ENCODE peak calls at places on chromosomes 6 and 20, in five cellular contexts. One of them, this sample, is unnamed. For H3K36me3, the result is how much of the 10 kb centered on the place peaks cover.

GRCh38 chr6:51531623-51532022 is 555.8 kb downstream of the PKHD1 start:
- DNase-seq in right lobe of liver: no peak
- DNase-seq in sigmoid colon: no peak
- DNase-seq in ovary: no peak
- DNase-seq in esophagus squamous epithelium: no peak
- DNase-seq in this sample: no peak

GRCh38 chr6:106377061-106377540 is 16.6 kb downstream of the CRYBG1 start:
- DNase-seq in right lobe of liver: no peak
- DNase-seq in esophagus squamous epithelium: no peak
- DNase-seq in sigmoid colon: no peak
- DNase-seq in ovary: no peak
- DNase-seq in this sample: no peak

GRCh38 chr6:137188855-137189254 is 15.4 kb upstream of the IL22RA2 start:
- DNase-seq in sigmoid colon: no peak
- DNase-seq in ovary: no peak
- DNase-seq in right lobe of liver: no peak
- DNase-seq in esophagus squamous epithelium: no peak
- DNase-seq in this sample: no peak

GRCh38 chr6:138410048-138410735 is 6.2 kb downstream of the HEBP2 start:
- DNase-seq in right lobe of liver: peak
- DNase-seq in sigmoid colon: no peak
- DNase-seq in esophagus squamous epithelium: no peak
- DNase-seq in ovary: peak
- DNase-seq in this sample: no peak

GRCh38 chr6:36979343-36979742 is 6.7 kb downstream of the MTCH1 start:
- DNase-seq in sigmoid colon: peak
- DNase-seq in ovary: peak
- DNase-seq in right lobe of liver: no peak
- DNase-seq in esophagus squamous epithelium: no peak
- DNase-seq in this sample: no peak

GRCh38 chr6:149823013-149823412 is 41.1 kb downstream of the LRP11 start:
- DNase-seq in right lobe of liver: no peak
- DNase-seq in sigmoid colon: no peak
- DNase-seq in esophagus squamous epithelium: no peak
- DNase-seq in ovary: no peak
- DNase-seq in this sample: no peak

GRCh38 chr20:47876348-47877056 is 91.2 kb upstream of the SULF2 start:
- DNase-seq in sigmoid colon: no peak
- DNase-seq in right lobe of liver: no peak
- DNase-seq in esophagus squamous epithelium: no peak
- DNase-seq in ovary: no peak
- DNase-seq in this sample: no peak

GRCh38 chr20:21522479-21523397 is 8.9 kb upstream of the NKX2-2 start:
- DNase-seq in sigmoid colon: no peak
- DNase-seq in esophagus squamous epithelium: no peak
- DNase-seq in ovary: no peak
- DNase-seq in right lobe of liver: no peak
- DNase-seq in this sample: no peak

GRCh38 chr20:31712112-31712553 is 10.5 kb downstream of the BCL2L1 start:
- DNase-seq in sigmoid colon: peak
- DNase-seq in esophagus squamous epithelium: no peak
- DNase-seq in ovary: no peak
- DNase-seq in right lobe of liver: no peak
- DNase-seq in this sample: no peak

GRCh38 chr6:118324081-118324480 is 224.0 kb upstream of the PLN start:
- DNase-seq in right lobe of liver: no peak
- DNase-seq in esophagus squamous epithelium: no peak
- DNase-seq in sigmoid colon: no peak
- DNase-seq in ovary: no peak
- DNase-seq in this sample: no peak

GRCh38 chr6:3418521-3419060 is 38.3 kb downstream of the SLC22A23 start:
- DNase-seq in sigmoid colon: no peak
- DNase-seq in ovary: no peak
- DNase-seq in right lobe of liver: no peak
- DNase-seq in esophagus squamous epithelium: no peak
- DNase-seq in this sample: no peak

GRCh38 chr6:22444335-22444734 is 125.0 kb upstream of the HDGFL1 start:
- DNase-seq in ovary: no peak
- DNase-seq in right lobe of liver: no peak
- DNase-seq in sigmoid colon: no peak
- DNase-seq in esophagus squamous epithelium: no peak
- DNase-seq in this sample: no peak

DNA sequence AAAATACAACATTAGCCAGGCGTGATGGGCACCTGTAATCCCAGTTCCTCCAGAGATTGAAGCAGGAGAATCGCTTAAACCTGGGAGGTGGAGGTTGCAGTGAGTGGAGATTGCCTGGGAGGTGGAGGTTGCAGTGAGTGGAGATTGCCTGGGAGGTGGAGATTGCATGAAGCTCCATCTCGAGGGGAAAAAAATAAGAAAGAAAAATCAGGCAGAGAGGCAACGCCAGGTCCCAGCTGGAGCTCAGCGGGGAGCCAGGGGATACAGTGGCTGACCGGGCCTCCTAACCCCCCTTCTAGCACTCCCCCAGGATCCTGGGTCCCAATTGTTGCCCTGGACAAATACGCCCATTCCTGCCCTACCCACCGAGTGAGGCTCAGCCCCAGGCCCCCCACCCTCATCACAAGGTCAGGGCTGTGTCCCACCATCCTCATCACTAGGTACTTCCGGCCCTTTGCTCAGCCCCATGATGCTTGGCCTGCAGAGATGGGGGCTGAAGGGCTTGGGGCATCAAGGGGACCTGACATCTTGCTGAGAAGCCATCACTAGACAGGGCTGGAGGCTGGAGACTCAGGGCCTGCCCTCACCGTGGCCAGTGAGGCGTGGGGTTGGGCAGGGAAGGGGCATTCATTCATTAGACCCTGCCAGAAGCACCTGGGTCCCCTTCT is 1.9 kb downstream of the OGFR start:
- DNase-seq in esophagus squamous epithelium: no peak
- DNase-seq in ovary: no peak
- DNase-seq in right lobe of liver: no peak
- DNase-seq in sigmoid colon: no peak
- DNase-seq in this sample: no peak
- TF ChIP-seq POLR2A in esophagus squamous epithelium: no peak
- TF ChIP-seq POLR2A in ovary: no peak
- TF ChIP-seq POLR2A in right lobe of liver: no peak
- TF ChIP-seq POLR2A in sigmoid colon: no peak
- TF ChIP-seq POLR2A in this sample: no peak

DNA sequence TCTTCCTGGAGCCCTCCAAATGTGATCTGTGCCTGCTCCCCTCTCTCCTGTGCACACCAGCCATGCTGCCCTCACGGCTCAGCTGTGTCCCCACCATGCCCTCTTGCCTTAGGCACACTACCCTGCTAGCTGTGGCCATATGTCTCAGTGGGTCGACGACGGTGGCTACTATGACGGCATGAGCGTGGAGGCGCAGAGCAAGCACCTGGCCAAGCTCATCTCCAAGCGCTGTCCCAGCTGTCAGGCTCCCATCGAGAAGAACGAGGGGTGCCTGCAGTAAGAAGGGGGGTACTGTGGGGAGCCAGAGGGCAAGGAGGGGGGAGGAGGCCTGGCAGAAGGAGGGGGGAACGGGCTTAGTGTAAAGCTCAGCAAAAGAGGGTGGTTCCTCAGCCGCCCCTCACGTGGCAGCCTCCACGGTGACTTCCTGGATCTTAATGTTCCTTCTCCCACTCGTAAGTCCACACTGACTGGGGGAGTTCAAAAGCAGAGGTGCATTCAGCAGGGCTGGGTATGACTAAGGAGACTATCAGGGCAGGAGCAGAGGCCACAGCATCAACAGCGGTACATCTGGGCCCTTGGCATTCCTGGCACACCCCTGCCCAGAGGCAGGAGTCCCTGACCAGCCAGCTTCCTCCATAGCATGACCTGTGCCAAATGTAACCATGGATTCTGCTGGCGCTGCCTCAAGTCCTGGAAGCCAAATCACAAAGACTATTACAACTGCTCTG is 8.1 kb downstream of the DNPH1 start:
- DNase-seq in ovary: no peak
- DNase-seq in sigmoid colon: peak
- DNase-seq in esophagus squamous epithelium: no peak
- DNase-seq in right lobe of liver: no peak
- DNase-seq in this sample: no peak
- H3K36me3 ChIP-seq in ovary: under half
- H3K36me3 ChIP-seq in sigmoid colon: half or more
- H3K36me3 ChIP-seq in esophagus squamous epithelium: under half
- H3K36me3 ChIP-seq in right lobe of liver: under half
- H3K36me3 ChIP-seq in this sample: under half

DNA sequence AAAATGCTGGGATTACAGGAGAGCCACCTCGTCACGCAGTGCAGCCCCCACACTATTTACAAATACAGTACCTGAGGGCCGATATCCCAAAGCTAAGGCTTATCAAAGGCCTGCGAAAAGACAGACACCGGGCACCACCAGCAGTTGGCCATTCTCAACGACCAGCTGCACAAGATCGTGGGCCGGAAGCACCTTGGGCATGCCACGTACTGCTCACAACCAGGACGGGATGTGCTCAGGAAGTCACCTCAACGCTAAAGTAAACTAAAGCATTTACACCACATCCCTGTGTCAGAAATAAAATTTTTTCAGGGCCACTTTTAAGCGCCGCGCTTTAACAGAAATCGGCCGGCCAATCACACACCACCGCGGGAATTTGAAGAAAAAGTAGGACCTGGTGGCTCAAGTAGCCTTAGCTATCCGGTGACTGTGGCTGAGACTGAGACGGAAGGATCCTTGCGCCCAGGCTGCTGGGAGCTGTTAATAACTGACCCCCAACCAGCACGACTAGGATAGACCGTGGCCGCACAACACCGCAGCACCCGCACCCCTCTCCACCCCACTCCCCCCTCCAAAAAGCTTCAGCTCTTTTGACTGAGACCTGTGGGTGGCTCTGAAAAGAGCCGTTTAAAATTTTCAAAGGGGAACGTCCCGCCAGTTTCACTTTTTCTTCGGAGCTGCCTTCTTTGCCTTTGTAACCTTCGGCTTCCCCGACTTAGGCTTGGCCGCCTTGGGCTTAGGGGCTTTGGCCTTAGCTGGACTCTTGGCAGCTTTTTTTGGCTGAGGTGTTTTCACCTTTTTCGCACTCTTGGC is 131.2 kb upstream of the BTN3A2 start:
- DNase-seq in right lobe of liver: no peak
- DNase-seq in sigmoid colon: peak
- DNase-seq in ovary: no peak
- DNase-seq in esophagus squamous epithelium: no peak
- DNase-seq in this sample: no peak
- TF ChIP-seq POLR2A in right lobe of liver: no peak
- TF ChIP-seq POLR2A in sigmoid colon: peak
- TF ChIP-seq POLR2A in ovary: no peak
- TF ChIP-seq POLR2A in esophagus squamous epithelium: no peak
- TF ChIP-seq POLR2A in this sample: peak

GRCh38 chr20:25476106-25477105 is 68.9 kb downstream of the GINS1 start:
- DNase-seq in esophagus squamous epithelium: no peak
- DNase-seq in sigmoid colon: no peak
- DNase-seq in ovary: no peak
- DNase-seq in right lobe of liver: no peak
- DNase-seq in this sample: no peak
- H3K36me3 ChIP-seq in esophagus squamous epithelium: under half
- H3K36me3 ChIP-seq in sigmoid colon: half or more
- H3K36me3 ChIP-seq in ovary: under half
- H3K36me3 ChIP-seq in right lobe of liver: under half
- H3K36me3 ChIP-seq in this sample: under half

DNA sequence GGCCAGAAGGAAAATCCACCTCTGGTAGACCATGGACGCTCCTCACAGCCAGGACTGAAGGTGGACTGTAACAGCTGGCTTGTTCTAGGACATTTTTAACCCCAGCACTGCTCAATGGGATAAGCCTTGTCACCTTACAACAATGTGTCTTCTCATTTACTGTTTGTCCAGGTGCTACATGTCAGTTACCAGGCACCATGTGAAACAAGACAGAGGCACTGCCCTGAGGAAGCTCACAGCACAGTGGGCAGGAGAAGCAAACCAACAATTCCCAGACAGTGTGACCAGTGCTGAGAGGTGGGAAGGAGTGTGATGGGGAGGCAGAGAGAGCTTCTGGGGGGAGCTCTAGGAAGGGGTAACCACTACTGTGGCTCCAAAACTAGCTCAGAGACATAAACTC is 10.7 kb downstream of the SNHG17 start:
- DNase-seq in ovary: no peak
- DNase-seq in esophagus squamous epithelium: no peak
- DNase-seq in sigmoid colon: no peak
- DNase-seq in right lobe of liver: no peak
- DNase-seq in this sample: no peak
- TF ChIP-seq POLR2A in ovary: no peak
- TF ChIP-seq POLR2A in esophagus squamous epithelium: no peak
- TF ChIP-seq POLR2A in sigmoid colon: no peak
- TF ChIP-seq POLR2A in right lobe of liver: no peak
- TF ChIP-seq POLR2A in this sample: no peak

GRCh38 chr6:90463359-90463758 is 123.5 kb downstream of the MAP3K7 start:
- DNase-seq in sigmoid colon: no peak
- DNase-seq in right lobe of liver: no peak
- DNase-seq in esophagus squamous epithelium: no peak
- DNase-seq in ovary: no peak
- DNase-seq in this sample: no peak
- H3K36me3 ChIP-seq in sigmoid colon: under half
- H3K36me3 ChIP-seq in right lobe of liver: under half
- H3K36me3 ChIP-seq in esophagus squamous epithelium: under half
- H3K36me3 ChIP-seq in ovary: under half
- H3K36me3 ChIP-seq in this sample: under half

GRCh38 chr6:159977242-159978214 is 8.6 kb downstream of the IGF2R start:
- DNase-seq in esophagus squamous epithelium: no peak
- DNase-seq in ovary: peak
- DNase-seq in sigmoid colon: peak
- DNase-seq in right lobe of liver: no peak
- DNase-seq in this sample: no peak

GRCh38 chr6:159981171-159981571 is 12.3 kb downstream of the IGF2R start:
- DNase-seq in right lobe of liver: no peak
- DNase-seq in esophagus squamous epithelium: no peak
- DNase-seq in sigmoid colon: no peak
- DNase-seq in ovary: no peak
- DNase-seq in this sample: no peak

GRCh38 chr6:159980474-159980873 is 11.6 kb downstream of the IGF2R start:
- DNase-seq in esophagus squamous epithelium: no peak
- DNase-seq in ovary: no peak
- DNase-seq in right lobe of liver: no peak
- DNase-seq in sigmoid colon: no peak
- DNase-seq in this sample: no peak

GRCh38 chr6:159978291-159979135 is 9.6 kb downstream of the IGF2R start:
- DNase-seq in sigmoid colon: peak
- DNase-seq in esophagus squamous epithelium: no peak
- DNase-seq in ovary: no peak
- DNase-seq in right lobe of liver: no peak
- DNase-seq in this sample: no peak

GRCh38 chr6:159979136-159979874 is 10.4 kb downstream of the IGF2R start:
- DNase-seq in sigmoid colon: no peak
- DNase-seq in ovary: no peak
- DNase-seq in right lobe of liver: no peak
- DNase-seq in esophagus squamous epithelium: no peak
- DNase-seq in this sample: no peak
- TF ChIP-seq POLR2A in sigmoid colon: no peak
- TF ChIP-seq POLR2A in ovary: no peak
- TF ChIP-seq POLR2A in right lobe of liver: no peak
- TF ChIP-seq POLR2A in esophagus squamous epithelium: no peak
- TF ChIP-seq POLR2A in this sample: no peak

GRCh38 chr20:1165941-1166340 is 18.8 kb downstream of the TMEM74B start:
- DNase-seq in ovary: no peak
- DNase-seq in right lobe of liver: no peak
- DNase-seq in sigmoid colon: no peak
- DNase-seq in esophagus squamous epithelium: no peak
- DNase-seq in this sample: peak
- H3K36me3 ChIP-seq in ovary: under half
- H3K36me3 ChIP-seq in right lobe of liver: half or more
- H3K36me3 ChIP-seq in sigmoid colon: half or more
- H3K36me3 ChIP-seq in esophagus squamous epithelium: under half
- H3K36me3 ChIP-seq in this sample: half or more

This sample was measured in vagina.